ENCODE peak calls at places on chromosomes 4 and X, in four cellular contexts. S, X, J and T are unnamed samples.

GRCh38 chr4:45944000-45944399 is 179.9 kb downstream of the GABRG1 start:
- DNase-seq in S (no peak), X (no peak), J (no peak), T (no peak)

GRCh38 chr4:15851969-15852368 is 73.8 kb downstream of the CD38 start:
- DNase-seq in S (no peak), X (no peak), J (no peak), T (no peak)

GRCh38 chr4:16896871-16897270 is 1.6 kb downstream of the LDB2 start:
- DNase-seq in S (no peak), X (peak), J (no peak), T (no peak)

GRCh38 chr4:128452415-128452814 is 164.8 kb upstream of the PGRMC2 start:
- DNase-seq in S (no peak), X (no peak), J (no peak), T (no peak)

GRCh38 chr4:149987330-149987751 is 90.9 kb upstream of the DCLK2 start:
- DNase-seq in S (no peak), X (peak), J (no peak), T (no peak)

GRCh38 chr4:37678624-37679023 is 7.6 kb downstream of the RELL1 start:
- DNase-seq in S (no peak), X (no peak), J (no peak), T (no peak)

GRCh38 chr4:189870835-189871234 is 69.8 kb upstream of the FRG1 start:
- DNase-seq in S (no peak), X (no peak), J (no peak), T (no peak)

GRCh38 chr4:47278631-47279030 is 184.9 kb downstream of the COMMD8 start:
- DNase-seq in S (no peak), X (no peak), J (no peak), T (no peak)

GRCh38 chrX:39819921-39820849 is 277.6 kb downstream of the BCOR start:
- DNase-seq in S (no peak), X (peak), J (no peak), T (no peak)

GRCh38 chr4:76630748-76631147 is 195.7 kb downstream of the SHROOM3 start:
- DNase-seq in S (no peak), X (peak), J (no peak), T (no peak)

GRCh38 chr4:145528601-145529000 is 46.9 kb downstream of the SMAD1 start:
- DNase-seq in S (no peak), X (no peak), J (no peak), T (no peak)

GRCh38 chrX:65451663-65452062 is 82.9 kb downstream of the LAS1L start:
- DNase-seq in S (no peak), X (peak), J (peak), T (no peak)

GRCh38 chr4:5460106-5460801 is 248.1 kb downstream of the EVC2 start:
- DNase-seq in S (peak), X (peak), J (peak), T (no peak)

GRCh38 chr4:70996014-70996353 is 2.5 kb downstream of the DCK start:
- DNase-seq in S (no peak), X (no peak), J (peak), T (no peak)